ENCODE peak calls at places on chromosomes 1 and 21, in seven cellular contexts. One of them, this sample, is unnamed.

GRCh38 chr1:206674745-206675175 is 9.9 kb upstream of the MAPKAPK2 start:
- DNase-seq in lower leg skin: peak
- DNase-seq in Peyer's patch: no peak
- DNase-seq in A549: peak
- DNase-seq in endothelial cell of umbilical vein: no peak
- DNase-seq in uterus: peak
- DNase-seq in tibial nerve: no peak
- DNase-seq in this sample: no peak

GRCh38 chr1:226632169-226632884 is 83.8 kb downstream of the STUM start:
- DNase-seq in lower leg skin: no peak
- DNase-seq in Peyer's patch: peak
- DNase-seq in A549: no peak
- DNase-seq in endothelial cell of umbilical vein: no peak
- DNase-seq in uterus: peak
- DNase-seq in tibial nerve: no peak
- DNase-seq in this sample: no peak

GRCh38 chr1:216044538-216044937 is 378.7 kb downstream of the USH2A start:
- DNase-seq in lower leg skin: no peak
- DNase-seq in Peyer's patch: no peak
- DNase-seq in A549: no peak
- DNase-seq in endothelial cell of umbilical vein: no peak
- DNase-seq in uterus: no peak
- DNase-seq in tibial nerve: no peak
- DNase-seq in this sample: no peak

GRCh38 chr1:20061866-20062265 is 8.1 kb upstream of the PLA2G5 start:
- DNase-seq in lower leg skin: no peak
- DNase-seq in Peyer's patch: no peak
- DNase-seq in A549: no peak
- DNase-seq in endothelial cell of umbilical vein: no peak
- DNase-seq in uterus: no peak
- DNase-seq in tibial nerve: no peak
- DNase-seq in this sample: no peak

GRCh38 chr1:221429262-221429661 is 312.6 kb downstream of the DUSP10 start:
- DNase-seq in lower leg skin: no peak
- DNase-seq in Peyer's patch: no peak
- DNase-seq in A549: no peak
- DNase-seq in endothelial cell of umbilical vein: no peak
- DNase-seq in uterus: no peak
- DNase-seq in tibial nerve: no peak
- DNase-seq in this sample: no peak

GRCh38 chr1:175154595-175155472 is 37.7 kb downstream of the KIAA0040 start:
- DNase-seq in lower leg skin: peak
- DNase-seq in Peyer's patch: peak
- DNase-seq in A549: peak
- DNase-seq in endothelial cell of umbilical vein: peak
- DNase-seq in uterus: peak
- DNase-seq in tibial nerve: peak
- DNase-seq in this sample: peak

GRCh38 chr1:26281971-26282693 is 2.2 kb downstream of the SH3BGRL3 start:
- DNase-seq in lower leg skin: no peak
- DNase-seq in Peyer's patch: peak
- DNase-seq in A549: no peak
- DNase-seq in endothelial cell of umbilical vein: no peak
- DNase-seq in uterus: no peak
- DNase-seq in tibial nerve: no peak
- DNase-seq in this sample: no peak

GRCh38 chr1:168643152-168643551 is 66.7 kb downstream of the XCL1 start:
- DNase-seq in lower leg skin: no peak
- DNase-seq in Peyer's patch: no peak
- DNase-seq in A549: no peak
- DNase-seq in endothelial cell of umbilical vein: no peak
- DNase-seq in uterus: no peak
- DNase-seq in tibial nerve: no peak
- DNase-seq in this sample: no peak

GRCh38 chr1:209042413-209042812 is 541.1 kb upstream of the CAMK1G start:
- DNase-seq in lower leg skin: no peak
- DNase-seq in Peyer's patch: no peak
- DNase-seq in A549: no peak
- DNase-seq in endothelial cell of umbilical vein: no peak
- DNase-seq in uterus: no peak
- DNase-seq in tibial nerve: no peak
- DNase-seq in this sample: no peak

GRCh38 chr21:43733529-43734071 is 14.7 kb downstream of the PDXK start:
- DNase-seq in lower leg skin: no peak
- DNase-seq in Peyer's patch: no peak
- DNase-seq in A549: no peak
- DNase-seq in endothelial cell of umbilical vein: no peak
- DNase-seq in uterus: no peak
- DNase-seq in tibial nerve: peak
- DNase-seq in this sample: no peak

GRCh38 chr1:167981933-167982332 is 45.1 kb upstream of the MPC2 start:
- DNase-seq in lower leg skin: no peak
- DNase-seq in Peyer's patch: no peak
- DNase-seq in A549: no peak
- DNase-seq in endothelial cell of umbilical vein: no peak
- DNase-seq in uterus: no peak
- DNase-seq in tibial nerve: no peak
- DNase-seq in this sample: no peak

GRCh38 chr21:37005548-37006242 is 807 bp upstream of the RIPPLY3 start:
- DNase-seq in lower leg skin: no peak
- DNase-seq in Peyer's patch: no peak
- DNase-seq in A549: no peak
- DNase-seq in endothelial cell of umbilical vein: no peak
- DNase-seq in uterus: no peak
- DNase-seq in tibial nerve: no peak
- DNase-seq in this sample: no peak

GRCh38 chr1:38699330-38700076 is 160.1 kb downstream of the RRAGC start:
- DNase-seq in lower leg skin: no peak
- DNase-seq in Peyer's patch: no peak
- DNase-seq in A549: no peak
- DNase-seq in endothelial cell of umbilical vein: no peak
- DNase-seq in uterus: no peak
- DNase-seq in tibial nerve: no peak
- DNase-seq in this sample: no peak

GRCh38 chr1:101820080-101820479 is 176.6 kb downstream of the OLFM3 start:
- DNase-seq in lower leg skin: no peak
- DNase-seq in Peyer's patch: no peak
- DNase-seq in A549: no peak
- DNase-seq in endothelial cell of umbilical vein: peak
- DNase-seq in uterus: no peak
- DNase-seq in tibial nerve: no peak
- DNase-seq in this sample: no peak

GRCh38 chr21:15687208-15687607 is 42.6 kb upstream of the USP25 start:
- DNase-seq in lower leg skin: no peak
- DNase-seq in Peyer's patch: no peak
- DNase-seq in A549: no peak
- DNase-seq in endothelial cell of umbilical vein: no peak
- DNase-seq in uterus: no peak
- DNase-seq in tibial nerve: no peak
- DNase-seq in this sample: no peak

DNA sequence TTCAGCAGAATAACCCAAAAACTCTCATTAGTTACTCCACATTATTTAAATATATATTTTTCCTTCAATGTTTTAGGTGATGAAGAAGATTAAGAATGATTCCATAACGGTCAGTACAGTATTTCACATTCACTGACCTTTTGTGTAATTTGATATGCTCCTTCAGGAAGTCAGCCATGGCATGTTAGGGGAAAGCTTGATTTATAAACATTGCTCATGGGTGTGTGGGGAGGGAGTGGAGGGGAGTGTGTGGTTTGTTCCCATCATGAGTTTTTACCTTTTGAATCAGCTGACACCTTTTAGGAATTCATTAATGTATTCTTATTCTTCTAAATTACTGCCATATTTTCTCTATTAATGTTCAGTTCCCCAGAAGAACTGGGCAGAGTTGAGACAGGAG is 240.2 kb downstream of the ATG4C start:
- DNase-seq in lower leg skin: no peak
- DNase-seq in Peyer's patch: no peak
- DNase-seq in A549: no peak
- DNase-seq in endothelial cell of umbilical vein: no peak
- DNase-seq in uterus: no peak
- DNase-seq in tibial nerve: no peak
- DNase-seq in this sample: no peak
- TF ChIP-seq POLR2A in lower leg skin: no peak
- TF ChIP-seq POLR2A in Peyer's patch: no peak
- TF ChIP-seq POLR2A in A549: no peak
- TF ChIP-seq POLR2A in endothelial cell of umbilical vein: no peak
- TF ChIP-seq POLR2A in uterus: no peak
- TF ChIP-seq POLR2A in tibial nerve: no peak
- TF ChIP-seq POLR2A in this sample: no peak

GRCh38 chr1:222643937-222644648 is 26.2 kb downstream of the MIA3 start:
- DNase-seq in lower leg skin: peak
- DNase-seq in Peyer's patch: peak
- DNase-seq in A549: peak
- DNase-seq in endothelial cell of umbilical vein: peak
- DNase-seq in uterus: peak
- DNase-seq in tibial nerve: peak
- DNase-seq in this sample: peak
- TF ChIP-seq POLR2A in lower leg skin: peak
- TF ChIP-seq POLR2A in Peyer's patch: peak
- TF ChIP-seq POLR2A in A549: peak
- TF ChIP-seq POLR2A in endothelial cell of umbilical vein: peak
- TF ChIP-seq POLR2A in uterus: no peak
- TF ChIP-seq POLR2A in tibial nerve: peak
- TF ChIP-seq POLR2A in this sample: peak

DNA sequence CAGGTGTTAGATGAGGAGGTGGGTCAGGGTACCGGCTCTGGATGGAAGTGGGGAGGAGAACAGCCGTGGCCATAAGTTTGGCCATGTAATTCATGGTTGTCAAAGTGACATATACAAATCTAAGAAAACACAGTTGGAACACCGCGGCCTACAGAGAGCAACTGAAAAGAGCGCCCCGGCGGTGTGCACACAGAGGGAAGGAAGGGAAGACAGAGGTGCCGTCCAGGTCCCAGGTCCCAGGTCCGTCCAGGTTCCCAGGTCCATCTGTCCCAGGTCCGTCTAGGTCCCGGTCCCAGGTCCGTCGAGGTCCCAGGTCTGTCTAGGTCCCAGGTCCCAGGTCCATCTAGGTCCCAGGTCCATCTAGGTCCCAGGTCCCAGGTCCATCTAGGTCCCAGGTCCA is 4.5 kb upstream of the MRPL20 start:
- DNase-seq in lower leg skin: no peak
- DNase-seq in Peyer's patch: no peak
- DNase-seq in A549: no peak
- DNase-seq in endothelial cell of umbilical vein: no peak
- DNase-seq in uterus: no peak
- DNase-seq in tibial nerve: no peak
- DNase-seq in this sample: no peak
- TF ChIP-seq POLR2A in lower leg skin: no peak
- TF ChIP-seq POLR2A in Peyer's patch: no peak
- TF ChIP-seq POLR2A in A549: no peak
- TF ChIP-seq POLR2A in endothelial cell of umbilical vein: no peak
- TF ChIP-seq POLR2A in uterus: no peak
- TF ChIP-seq POLR2A in tibial nerve: no peak
- TF ChIP-seq POLR2A in this sample: no peak

GRCh38 chr1:90325165-90325564 is 330.3 kb downstream of the ZNF326 start:
- DNase-seq in lower leg skin: no peak
- DNase-seq in Peyer's patch: no peak
- DNase-seq in A549: no peak
- DNase-seq in endothelial cell of umbilical vein: no peak
- DNase-seq in uterus: no peak
- DNase-seq in tibial nerve: no peak
- DNase-seq in this sample: no peak
- TF ChIP-seq POLR2A in lower leg skin: no peak
- TF ChIP-seq POLR2A in Peyer's patch: no peak
- TF ChIP-seq POLR2A in A549: no peak
- TF ChIP-seq POLR2A in endothelial cell of umbilical vein: no peak
- TF ChIP-seq POLR2A in uterus: no peak
- TF ChIP-seq POLR2A in tibial nerve: no peak
- TF ChIP-seq POLR2A in this sample: no peak

GRCh38 chr1:10228528-10228927 is 18.2 kb downstream of the KIF1B start:
- DNase-seq in lower leg skin: no peak
- DNase-seq in Peyer's patch: no peak
- DNase-seq in A549: no peak
- DNase-seq in endothelial cell of umbilical vein: no peak
- DNase-seq in uterus: no peak
- DNase-seq in tibial nerve: no peak
- DNase-seq in this sample: no peak

GRCh38 chr1:10220200-10220599 is 9.8 kb downstream of the KIF1B start:
- DNase-seq in lower leg skin: no peak
- DNase-seq in Peyer's patch: no peak
- DNase-seq in A549: no peak
- DNase-seq in endothelial cell of umbilical vein: no peak
- DNase-seq in uterus: no peak
- DNase-seq in tibial nerve: no peak
- DNase-seq in this sample: no peak

GRCh38 chr1:10229903-10230302 is 19.5 kb downstream of the KIF1B start:
- DNase-seq in lower leg skin: no peak
- DNase-seq in Peyer's patch: no peak
- DNase-seq in A549: no peak
- DNase-seq in endothelial cell of umbilical vein: no peak
- DNase-seq in uterus: no peak
- DNase-seq in tibial nerve: no peak
- DNase-seq in this sample: no peak

DNA sequence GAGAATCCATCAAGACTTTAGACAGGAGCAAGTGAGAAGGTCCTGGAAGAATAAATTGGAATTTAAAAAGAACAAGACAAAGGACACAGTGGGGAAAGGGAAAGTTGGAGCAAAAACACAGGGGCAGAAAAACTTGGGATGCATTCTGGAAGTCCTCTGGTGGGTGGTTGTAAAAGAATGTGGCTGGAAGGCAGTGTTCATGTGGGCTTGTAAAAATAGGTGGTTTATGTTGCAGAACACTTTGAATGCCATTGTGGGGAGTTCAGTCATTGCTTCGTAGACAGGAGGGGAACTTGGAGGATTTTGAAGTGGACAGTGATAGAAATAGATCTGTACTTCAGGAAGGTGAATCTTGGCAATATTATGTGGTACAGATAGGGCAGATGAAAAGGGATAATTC is 15.2 kb downstream of the KIF1B start:
- DNase-seq in lower leg skin: no peak
- DNase-seq in Peyer's patch: no peak
- DNase-seq in A549: no peak
- DNase-seq in endothelial cell of umbilical vein: no peak
- DNase-seq in uterus: no peak
- DNase-seq in tibial nerve: no peak
- DNase-seq in this sample: no peak
- TF ChIP-seq POLR2A in lower leg skin: no peak
- TF ChIP-seq POLR2A in Peyer's patch: no peak
- TF ChIP-seq POLR2A in A549: no peak
- TF ChIP-seq POLR2A in endothelial cell of umbilical vein: no peak
- TF ChIP-seq POLR2A in uterus: no peak
- TF ChIP-seq POLR2A in tibial nerve: no peak
- TF ChIP-seq POLR2A in this sample: no peak

This sample was measured in GM12892.